ENCODE peak calls at places on chromosomes 3 and 15, in five cellular contexts. P, Q, W, I and J are unnamed samples.

GRCh38 chr15:68415501-68416157 is 16.3 kb downstream of the ITGA11 start:
- DNase-seq in P (peak), W (peak), Q (peak), I (no peak), J (no peak)

GRCh38 chr15:72758195-72758594 is 25.4 kb downstream of the ADPGK start:
- DNase-seq in Q (no peak), I (peak), W (no peak), P (no peak), J (peak)

GRCh38 chr15:61227269-61228024 is 1.7 kb downstream of the RORA start:
- DNase-seq in P (peak), I (peak), W (no peak), Q (peak), J (peak)

GRCh38 chr3:42090973-42091731 is at the start of gene TRAK1:
- DNase-seq in Q (no peak), I (peak), P (no peak), W (no peak), J (peak)

GRCh38 chr15:33330931-33331330 is 20.2 kb downstream of the RYR3 start:
- DNase-seq in Q (no peak), P (no peak), I (no peak), W (no peak), J (no peak)

GRCh38 chr3:187811580-187812250 is 66.4 kb upstream of the BCL6 start:
- DNase-seq in W (no peak), Q (peak), I (peak), P (no peak), J (peak)

GRCh38 chr3:46440531-46441294 is 24.0 kb downstream of the LTF start:
- DNase-seq in P (no peak), Q (no peak), I (no peak), W (no peak), J (no peak)

GRCh38 chr3:182122779-182123178 is 411.1 kb downstream of the SOX2 start:
- DNase-seq in P (no peak), I (no peak), W (no peak), Q (no peak), J (no peak)

GRCh38 chr3:103002447-103002846 is 567.6 kb downstream of the ZPLD1 start:
- DNase-seq in Q (no peak), I (no peak), W (no peak), P (no peak), J (no peak)

GRCh38 chr15:57747206-57747605 is 40.7 kb downstream of the POLR2M start:
- DNase-seq in Q (no peak), I (peak), P (peak), W (peak), J (peak)

GRCh38 chr15:57741089-57741488 is 34.6 kb downstream of the POLR2M start:
- DNase-seq in Q (no peak), I (no peak), W (no peak), P (no peak), J (no peak)

GRCh38 chr15:57740048-57740447 is 33.5 kb downstream of the POLR2M start:
- DNase-seq in Q (no peak), P (no peak), I (no peak), W (no peak), J (no peak)

GRCh38 chr15:57746752-57747151 is 40.2 kb downstream of the POLR2M start:
- DNase-seq in P (no peak), I (peak), W (no peak), Q (no peak), J (no peak)

GRCh38 chr15:57743424-57743823 is 36.9 kb downstream of the POLR2M start:
- DNase-seq in P (no peak), I (no peak), Q (peak), W (no peak), J (peak)
- TF ChIP-seq CTCF in P (no peak), I (no peak), Q (peak), W (no peak), J (no peak)

DNA sequence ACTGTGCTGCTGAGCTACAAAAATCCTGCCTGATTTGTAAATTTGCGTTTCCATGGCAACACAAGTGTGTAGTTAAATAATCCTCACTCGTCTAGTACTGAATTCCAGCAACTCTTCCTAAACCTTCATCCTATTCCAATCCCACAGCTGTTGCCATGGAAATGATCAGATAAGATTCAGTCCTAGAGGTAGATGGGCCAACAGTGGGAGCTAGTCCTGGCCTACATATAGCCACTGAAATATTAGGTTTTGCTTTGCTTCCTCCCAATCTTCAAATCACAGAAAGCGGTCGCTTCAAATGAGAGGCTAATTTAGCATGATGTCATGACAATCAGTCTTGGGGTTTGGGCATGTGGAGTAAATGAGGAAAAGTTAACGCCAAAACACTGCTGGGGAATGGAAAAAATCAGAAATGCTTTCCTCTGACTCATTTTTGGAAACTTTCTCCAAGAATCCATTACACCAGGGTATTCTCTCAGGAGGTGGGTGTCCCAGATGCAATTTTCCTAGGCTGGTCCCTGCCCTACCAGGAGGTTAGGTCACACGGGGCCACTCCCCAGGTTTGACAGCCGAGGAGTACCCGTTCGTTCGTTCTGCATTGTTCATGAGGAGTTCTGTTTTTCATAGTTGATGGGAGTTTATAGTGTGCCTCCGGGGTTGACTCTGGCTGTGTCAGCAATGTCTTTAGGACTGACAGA is 159.2 kb upstream of the SLCO3A1 start:
- DNase-seq in P (peak), W (peak), Q (no peak), I (peak), J (peak)
- H3K4me3 ChIP-seq in P (peak), W (peak), Q (no peak), I (peak), J (peak)

DNA sequence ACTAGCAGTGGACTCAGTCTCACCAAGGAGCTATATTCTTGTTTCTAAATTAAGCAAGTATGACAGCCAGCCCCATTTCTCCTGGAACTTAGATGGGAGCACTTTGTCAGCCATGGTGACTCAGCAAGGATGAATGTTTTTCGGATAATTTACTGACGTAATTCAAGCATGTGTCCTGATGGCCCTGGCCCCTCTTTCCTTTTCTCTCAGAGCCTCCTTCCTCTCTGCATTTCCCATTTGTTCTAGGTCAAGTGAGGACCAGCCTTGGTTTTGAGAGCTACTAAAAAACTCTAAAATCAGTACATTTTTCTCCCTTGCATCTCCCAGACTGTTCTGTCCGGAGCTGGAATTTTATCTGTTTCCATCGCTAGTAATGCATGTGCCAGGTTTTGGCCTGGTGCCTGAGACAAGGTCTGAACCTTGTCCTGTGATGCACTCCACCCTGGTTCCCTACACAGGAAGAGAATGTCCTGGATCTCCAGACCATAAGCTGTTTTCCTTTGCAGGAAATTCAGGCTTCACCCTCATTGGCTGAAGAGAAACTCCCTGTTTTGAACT is 256.6 kb upstream of the ROPN1 start:
- DNase-seq in P (peak), W (peak), Q (no peak), I (peak), J (peak)
- TF ChIP-seq CTCF in P (no peak), W (no peak), Q (no peak), I (no peak), J (no peak)

DNA sequence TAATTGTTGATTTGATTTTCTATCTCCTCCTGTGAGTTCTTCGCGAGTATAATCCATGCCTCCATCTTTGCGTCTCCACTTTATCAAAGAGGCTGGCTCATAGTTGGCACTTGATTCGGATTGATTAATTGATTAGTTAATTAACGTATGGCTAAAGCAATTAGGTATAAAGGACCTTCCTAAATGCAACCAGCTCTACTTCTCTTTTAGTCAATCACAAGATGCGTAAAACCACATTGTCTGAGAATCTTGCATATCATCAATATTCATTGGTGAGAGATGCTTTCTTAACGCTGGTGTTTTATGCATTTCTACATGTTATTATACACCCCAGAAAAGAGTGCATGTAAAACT is 56.4 kb upstream of the NR2F2 start:
- DNase-seq in W (no peak), Q (no peak), I (no peak), P (no peak), J (no peak)
- H3K4me3 ChIP-seq in W (no peak), Q (no peak), I (no peak), P (no peak), J (no peak)

GRCh38 chr15:39594056-39594763 is 13.3 kb downstream of the THBS1 start:
- DNase-seq in W (no peak), P (no peak), Q (no peak), I (peak), J (peak)
- TF ChIP-seq CTCF in W (no peak), P (no peak), Q (no peak), I (no peak), J (no peak)

DNA sequence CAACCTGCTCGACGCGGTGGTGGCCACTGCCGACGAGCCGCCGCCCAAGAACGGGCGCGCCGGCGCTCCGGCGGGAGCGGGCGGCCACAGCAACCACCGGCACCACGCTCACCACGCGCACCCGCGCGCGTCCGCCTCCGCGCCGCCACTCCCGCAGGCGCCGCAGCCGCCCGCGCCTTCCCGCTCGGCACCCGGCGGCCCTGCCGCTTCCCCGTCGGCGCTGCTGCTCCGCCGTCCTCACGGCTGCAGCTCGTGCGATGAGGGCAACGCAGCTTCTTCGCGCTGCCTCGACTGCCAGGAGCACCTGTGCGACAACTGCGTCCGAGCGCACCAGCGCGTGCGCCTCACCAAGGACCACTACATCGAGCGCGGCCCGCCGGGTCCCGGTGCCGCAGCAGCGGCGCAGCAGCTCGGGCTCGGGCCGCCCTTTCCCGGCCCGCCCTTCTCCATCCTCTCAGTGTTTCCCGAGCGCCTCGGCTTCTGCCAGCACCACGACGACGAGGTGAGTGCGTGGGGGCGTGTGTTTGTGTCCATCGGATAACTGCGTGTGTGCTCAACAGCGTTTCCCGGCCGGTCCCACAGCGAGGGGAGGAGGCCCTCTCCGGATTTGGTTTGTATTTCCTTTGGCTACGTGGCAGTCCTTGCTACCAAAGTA is 761 bp downstream of the TRIM71 start:
- DNase-seq in W (no peak), Q (peak), I (no peak), P (no peak), J (no peak)
- H3K4me3 ChIP-seq in W (peak), Q (peak), I (no peak), P (peak), J (no peak)

DNA sequence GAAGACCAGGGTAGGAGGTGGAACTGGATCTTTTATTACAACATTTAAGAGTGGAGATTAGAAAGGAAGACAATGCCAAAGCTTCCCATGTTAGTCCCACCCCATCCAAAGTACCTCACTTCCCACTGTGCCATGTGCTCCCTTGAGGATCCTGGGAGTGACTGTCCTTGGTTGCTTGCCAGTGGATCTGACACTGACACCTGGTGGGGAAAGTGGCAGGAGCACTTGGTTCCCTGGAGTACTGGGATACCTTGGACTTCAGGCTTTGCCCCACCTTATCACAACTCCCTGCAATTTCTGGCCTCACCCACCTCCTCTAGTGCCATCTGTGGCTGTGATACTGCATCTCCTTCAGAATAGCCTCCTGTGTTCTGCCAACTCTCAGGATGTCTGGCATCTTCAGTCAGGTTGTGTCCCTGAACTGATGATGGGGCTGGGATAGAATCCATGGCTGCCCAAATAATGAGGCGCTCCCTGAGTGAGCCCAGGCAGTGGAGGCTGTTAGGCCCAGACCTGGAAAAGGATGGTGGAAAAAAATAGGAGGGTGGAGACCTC is 1.3 kb downstream of the ELL3 start:
- DNase-seq in I (peak), P (peak), W (no peak), Q (peak), J (no peak)
- TF ChIP-seq CTCF in I (no peak), P (peak), W (no peak), Q (peak), J (peak)

DNA sequence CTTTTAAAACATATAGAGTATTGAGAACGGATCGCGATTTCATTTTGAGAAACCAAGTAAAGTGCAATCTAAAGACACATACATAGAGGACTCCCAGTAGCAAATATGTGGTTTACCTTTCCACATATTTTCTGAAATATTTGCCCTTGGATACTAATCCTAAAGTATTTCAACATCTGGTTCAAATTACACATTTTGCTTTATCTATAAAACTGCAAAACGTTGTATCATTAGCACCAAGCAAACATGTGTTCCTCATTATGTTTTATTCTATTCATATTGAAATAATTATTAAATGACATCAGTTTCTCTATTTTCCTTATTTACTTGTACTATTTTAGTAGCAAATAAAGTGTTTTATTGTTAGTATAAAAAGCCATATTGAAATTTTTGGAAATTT is 776.6 kb downstream of the ROBO2 start:
- DNase-seq in I (no peak), P (no peak), W (no peak), Q (no peak), J (no peak)
- H3K4me3 ChIP-seq in I (no peak), P (no peak), W (no peak), Q (no peak), J (no peak)